ENCODE peak calls at places on chromosomes 2 and 18, in seven cellular contexts. Z is tibial artery, G is skeletal muscle cell, D is fibroblast of the aortic adventitia, O is OCI-LY7, Y is spleen, N is AG04450. F is an unnamed sample.
A peak's percentile ranks its signal among the peaks of the same experiment; 100 is the strongest.

GRCh38 chr2:204743368-204743960 is 198.2 kb downstream of the PARD3B start:
- DNase-seq in Z (no peak), G (no peak), D (no peak), O (no peak), Y (no peak), N (no peak), F (no peak)

GRCh38 chr2:239836021-239836765 is 188.9 kb downstream of the NDUFA10 start:
- DNase-seq in Z (no peak), G (no peak), D (no peak), O (no peak), Y (peak; percentile 62), N (no peak), F (no peak)

GRCh38 chr2:178819147-178819875 is 12.1 kb upstream of the TTN start:
- DNase-seq in Z (no peak), G (no peak), D (peak; percentile 27), O (no peak), Y (no peak), N (no peak), F (no peak)

GRCh38 chr2:64626146-64626809 is 27.4 kb downstream of the SERTAD2 start:
- DNase-seq in Z (no peak), G (no peak), D (no peak), O (peak; percentile 41), Y (no peak), N (no peak), F (no peak)

GRCh38 chr2:237393523-237393922 is 20.4 kb downstream of the COL6A3 start:
- DNase-seq in Z (no peak), G (no peak), D (no peak), O (no peak), Y (no peak), N (no peak), F (no peak)

GRCh38 chr18:44198296-44199284 is 482.1 kb upstream of the SETBP1 start:
- DNase-seq in Z (peak; percentile 19), G (no peak), D (no peak), O (no peak), Y (no peak), N (no peak), F (no peak)

GRCh38 chr2:195672674-195673073 is 15.6 kb downstream of the SLC39A10 start:
- DNase-seq in Z (no peak), G (no peak), D (no peak), O (no peak), Y (no peak), N (no peak), F (no peak)

GRCh38 chr2:129074526-129074925 is 755.9 kb upstream of the HS6ST1 start:
- DNase-seq in Z (no peak), G (no peak), D (no peak), O (no peak), Y (no peak), N (no peak), F (no peak)

GRCh38 chr2:27860111-27860510 is 30.1 kb downstream of the RBKS start:
- DNase-seq in Z (no peak), G (peak; percentile 57), D (peak; percentile 82), O (no peak), Y (no peak), N (peak; percentile 36), F (peak; percentile 74)

GRCh38 chr2:164697688-164698290 is 76.5 kb upstream of the GRB14 start:
- DNase-seq in Z (no peak), G (no peak), D (no peak), O (peak; percentile 29), Y (no peak), N (no peak), F (no peak)

GRCh38 chr2:29398384-29399237 is 283.4 kb downstream of the CLIP4 start:
- DNase-seq in Z (no peak), G (peak; percentile 31), D (no peak), O (no peak), Y (no peak), N (no peak), F (peak; percentile 36)

GRCh38 chr18:36096955-36097354 is 29.6 kb upstream of the RPRD1A start:
- DNase-seq in Z (no peak), G (no peak), D (no peak), O (no peak), Y (no peak), N (no peak), F (no peak)

GRCh38 chr2:140604788-140605187 is 1526.0 kb downstream of the LRP1B start:
- DNase-seq in Z (no peak), G (no peak), D (no peak), O (no peak), Y (no peak), N (no peak), F (no peak)

GRCh38 chr2:44254023-44254422 is 21.3 kb upstream of the SLC3A1 start:
- DNase-seq in Z (no peak), G (no peak), D (no peak), O (no peak), Y (no peak), N (no peak), F (no peak)

GRCh38 chr18:10271481-10271880 is 183.0 kb upstream of the APCDD1 start:
- DNase-seq in Z (peak; percentile 41), G (no peak), D (peak; percentile 55), O (no peak), Y (no peak), N (no peak), F (no peak)

GRCh38 chr2:217918220-217919024 is 84.4 kb downstream of the TNS1 start:
- DNase-seq in Z (peak; percentile 46), G (no peak), D (no peak), O (no peak), Y (no peak), N (no peak), F (no peak)

GRCh38 chr2:120989911-120990441 is 254.3 kb downstream of the GLI2 start:
- DNase-seq in Z (peak; percentile 16), G (no peak), D (no peak), O (no peak), Y (no peak), N (no peak), F (no peak)

GRCh38 chr2:198657520-198658121 is 800.1 kb downstream of the SATB2 start:
- DNase-seq in Z (no peak), G (no peak), D (peak; percentile 17), O (peak; percentile 82), Y (no peak), N (no peak), F (no peak)

DNA sequence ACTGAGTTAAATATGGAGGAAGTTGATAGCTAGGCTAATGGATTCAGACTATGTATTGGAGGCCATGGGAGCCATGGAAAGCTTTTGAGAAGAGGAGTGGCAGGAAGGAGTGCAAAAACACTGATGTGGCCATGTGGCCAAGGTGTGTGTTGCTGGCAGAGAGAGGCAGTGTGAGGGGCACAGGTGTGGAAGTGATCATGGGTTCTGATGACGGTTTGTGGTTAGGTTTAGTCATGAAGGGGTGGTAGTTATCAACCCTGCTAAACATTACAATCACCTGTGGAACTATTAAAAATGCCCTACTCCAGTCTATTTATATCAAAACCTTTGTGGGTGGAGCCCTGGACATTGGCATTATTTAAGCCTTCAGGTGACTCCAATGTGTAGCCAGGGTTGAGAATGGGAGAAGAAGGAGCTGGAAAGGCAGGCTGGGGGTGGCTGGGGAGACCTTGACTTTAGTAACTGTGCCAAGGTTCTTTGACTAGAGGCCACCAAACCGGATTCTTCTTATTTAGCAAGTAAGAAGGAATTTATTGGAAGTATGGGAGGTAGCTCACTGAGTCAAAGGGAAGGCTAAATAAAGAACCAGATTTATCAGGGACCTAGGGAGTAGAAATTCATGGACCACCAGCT is 13.5 kb downstream of the GPR39 start:
- DNase-seq in Z (no peak), G (no peak), D (no peak), O (no peak), Y (no peak), N (no peak), F (no peak)
- H3K4me3 ChIP-seq in Z (no peak overlapping the region), G (no peak overlapping the region), D (no peak overlapping the region), O (no peak overlapping the region), Y (no peak overlapping the region), N (no peak overlapping the region), F (no peak overlapping the region)

GRCh38 chr2:55232084-55232862 is at the start of the genes CLHC1 and RPS27A:
- DNase-seq in Z (peak; percentile 86), G (peak; percentile 90), D (peak; percentile 98), O (peak; percentile 92), Y (peak; percentile 98), N (peak; percentile 86), F (peak; percentile 96)

GRCh38 chr2:55228224-55228563 is 3.9 kb downstream of the CLHC1 start:
- DNase-seq in Z (no peak), G (no peak), D (no peak), O (no peak), Y (no peak), N (no peak), F (no peak)

GRCh38 chr2:55230551-55230950 is 1.5 kb downstream of the CLHC1 start:
- DNase-seq in Z (no peak), G (no peak), D (no peak), O (no peak), Y (no peak), N (no peak), F (no peak)

GRCh38 chr2:55231546-55232083 is 478 bp downstream of the CLHC1 start:
- DNase-seq in Z (no peak), G (no peak), D (peak; percentile 21), O (no peak), Y (peak; percentile 87), N (no peak), F (peak; percentile 4)

DNA sequence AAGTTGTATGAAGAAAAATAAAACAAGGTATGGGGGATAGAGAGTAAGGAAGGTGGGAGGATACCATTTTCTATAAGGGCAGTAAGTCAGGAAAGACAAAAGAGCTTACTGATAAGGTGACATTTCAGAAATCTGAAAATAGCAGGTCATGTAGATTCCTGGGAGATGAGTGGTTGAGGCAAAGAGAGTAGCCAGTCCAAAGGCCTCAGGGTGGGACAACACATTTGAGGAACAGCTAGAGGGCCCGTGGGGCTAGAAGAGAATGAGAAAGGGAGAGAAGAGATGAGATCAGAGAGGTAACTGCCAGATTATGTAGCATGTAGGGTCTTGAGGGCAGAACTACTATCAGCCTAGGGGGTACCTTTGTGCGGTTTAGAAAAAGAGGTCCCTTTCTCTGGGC is 2.9 kb downstream of the CLHC1 start:
- DNase-seq in Z (no peak), G (no peak), D (no peak), O (no peak), Y (no peak), N (no peak), F (no peak)
- H3K4me3 ChIP-seq in Z (no peak overlapping the region), G (no peak overlapping the region), D (no peak overlapping the region), O (no peak overlapping the region), Y (no peak overlapping the region), N (no peak overlapping the region), F (no peak overlapping the region)

GRCh38 chr2:24046599-24046929 is 627 bp downstream of the WDCP start:
- DNase-seq in Z (no peak), G (no peak), D (peak; percentile 17), O (no peak), Y (no peak), N (no peak), F (no peak)
- H3K4me3 ChIP-seq in Z (peak overlapping the region; percentile 86), G (peak overlapping the region; percentile 90), D (peak overlapping the region; percentile 90), O (peak overlapping the region; percentile 85), Y (peak overlapping the region; percentile 61), N (peak overlapping the region; percentile 91), F (peak overlapping the region; percentile 66)

DNA sequence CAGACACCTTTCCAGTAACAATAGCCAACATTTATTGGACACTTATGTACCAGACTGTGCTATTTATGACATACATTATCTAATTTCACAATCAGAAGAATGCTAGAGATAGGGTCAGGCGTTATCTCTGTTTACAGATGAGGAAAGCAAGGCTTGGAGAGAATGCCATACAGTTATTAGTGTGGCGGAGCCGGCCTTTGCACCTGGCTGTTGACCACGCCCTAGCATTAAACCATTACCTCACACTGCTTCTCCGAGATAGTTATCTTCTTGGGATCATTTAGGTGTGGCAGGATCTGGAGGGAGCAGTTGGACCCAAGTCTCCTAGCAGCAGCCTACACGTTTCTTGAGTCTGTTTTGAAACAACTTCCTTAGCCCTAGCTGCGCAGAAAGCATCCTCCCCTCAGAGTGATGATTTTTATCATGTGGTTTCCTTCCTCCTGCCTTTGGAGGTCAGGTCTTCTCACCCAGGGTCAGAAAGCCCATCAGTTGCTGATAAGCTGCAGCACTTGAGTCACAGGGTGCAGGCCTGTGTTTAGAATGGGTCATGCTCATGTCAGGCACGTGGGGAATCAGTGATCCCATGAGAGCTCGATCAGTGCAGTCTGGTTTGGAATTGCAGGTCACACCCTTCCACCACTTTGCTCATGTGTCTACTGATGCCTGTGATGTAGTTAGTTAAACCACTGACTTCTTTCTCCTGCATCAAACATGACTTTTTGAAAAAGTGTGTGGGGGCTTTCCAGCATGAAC is 118.2 kb downstream of the SPTBN1 start:
- DNase-seq in Z (no peak), G (no peak), D (peak; percentile 80), O (peak; percentile 44), Y (no peak), N (no peak), F (no peak)
- H3K4me3 ChIP-seq in Z (no peak overlapping the region), G (no peak overlapping the region), D (no peak overlapping the region), O (no peak overlapping the region), Y (no peak overlapping the region), N (no peak overlapping the region), F (no peak overlapping the region)

F was measured in epithelial cell of proximal tubule.